ENCODE peak calls at places on chromosomes 11 and 22, in seven cellular contexts. H, L, N, J, U, R and B are unnamed samples.
A peak's percentile ranks its signal among the peaks of the same experiment; 100 is the strongest.

GRCh38 chr11:43130616-43131015 is 181.2 kb upstream of the API5 start:
- DNase-seq in H (peak; percentile 26), L (no peak), N (no peak), J (no peak), U (no peak), R (peak; percentile 4), B (no peak)

GRCh38 chr11:72833083-72833733 is 19.0 kb downstream of the ATG16L2 start:
- DNase-seq in H (no peak), L (no peak), N (no peak), J (no peak), U (no peak), R (no peak), B (no peak)

GRCh38 chr11:111870887-111871692 is at the start of gene ALG9:
- DNase-seq in H (peak; percentile 88), L (peak; percentile 91), N (peak; percentile 88), J (peak; percentile 93), U (peak; percentile 90), R (peak; percentile 71), B (peak; percentile 38)

GRCh38 chr22:45638834-45639746 is 32.5 kb upstream of the ATXN10 start:
- DNase-seq in H (no peak), L (peak; percentile 88), N (peak; percentile 51), J (peak; percentile 72), U (peak; percentile 70), R (no peak), B (peak; percentile 80)

GRCh38 chr11:11580831-11581492 is 40.8 kb downstream of the GALNT18 start:
- DNase-seq in H (peak; percentile 44), L (no peak), N (peak; percentile 53), J (no peak), U (no peak), R (peak; percentile 46), B (no peak)

GRCh38 chr11:63961608-63962412 is 12.6 kb upstream of the COX8A start:
- DNase-seq in H (no peak), L (no peak), N (no peak), J (no peak), U (no peak), R (peak; percentile 62), B (no peak)

GRCh38 chr22:48367731-48368130 is 1459.9 kb downstream of the BRD1 start:
- DNase-seq in H (no peak), L (no peak), N (no peak), J (peak; percentile 24), U (no peak), R (no peak), B (no peak)

GRCh38 chr11:122601131-122602125 is 54.1 kb upstream of the UBASH3B start:
- DNase-seq in H (peak; percentile 18), L (no peak), N (no peak), J (no peak), U (peak; percentile 25), R (no peak), B (no peak)

GRCh38 chr22:41596776-41597634 is 7.4 kb upstream of the PMM1 start:
- DNase-seq in H (peak; percentile 75), L (no peak), N (peak; percentile 76), J (peak; percentile 70), U (peak; percentile 40), R (peak; percentile 38), B (peak; percentile 57)

GRCh38 chr22:20595461-20595860 is 88.1 kb downstream of the MED15 start:
- DNase-seq in H (no peak), L (no peak), N (no peak), J (no peak), U (no peak), R (no peak), B (no peak)

DNA sequence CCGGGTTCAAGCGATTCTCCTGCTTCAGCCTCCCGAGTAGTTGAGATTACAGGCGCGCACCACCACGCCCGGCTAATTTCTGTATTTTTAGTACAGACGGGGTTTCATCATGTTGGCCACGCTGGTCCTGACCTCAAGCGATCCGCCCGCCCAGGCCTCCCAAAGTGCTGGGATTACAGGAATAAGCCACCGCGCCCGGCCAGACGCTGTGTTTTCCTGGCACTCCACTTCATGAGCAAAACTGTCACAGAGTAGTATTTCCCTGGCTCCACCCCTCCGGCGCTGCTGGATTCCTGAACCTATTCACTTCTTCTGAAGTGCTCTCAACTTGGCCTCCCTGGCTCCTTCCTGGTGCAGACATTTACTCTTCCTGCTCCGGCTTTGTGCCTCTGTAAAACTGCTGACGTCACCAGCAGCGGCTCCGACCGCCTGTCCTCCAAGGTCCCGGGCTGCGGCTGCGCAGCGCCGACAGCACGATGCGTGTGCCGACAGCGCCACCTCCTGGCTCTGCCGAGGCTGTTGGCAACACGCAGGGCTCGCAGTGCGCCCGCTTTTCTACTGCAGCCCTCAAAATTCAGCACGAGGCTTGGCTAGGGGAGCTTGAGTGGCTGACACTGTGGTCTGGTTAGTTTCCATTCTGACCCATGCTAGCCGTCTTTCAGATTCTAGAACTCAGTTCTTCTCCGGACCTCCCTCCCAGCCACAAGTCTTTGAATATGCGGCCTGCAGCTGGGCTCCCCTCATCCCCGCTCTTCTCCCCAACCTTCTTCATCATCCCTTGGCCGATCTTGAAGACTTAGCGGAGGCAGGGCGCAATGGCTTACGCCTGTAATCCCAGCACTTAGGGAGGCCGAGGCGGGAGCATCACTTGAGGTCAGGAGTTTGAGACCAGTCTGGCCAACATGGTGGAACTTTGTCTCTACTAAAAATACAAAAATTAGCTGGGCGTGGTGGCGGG is 36.6 kb downstream of the APOL3 start:
- DNase-seq in H (peak; percentile 96), L (peak; percentile 96), N (peak; percentile 98), J (peak; percentile 97), U (peak; percentile 84), R (peak; percentile 95), B (peak; percentile 71)
- TF ChIP-seq POLR2A in H (no peak), L (no peak), N (no peak), J (no peak), U (no peak), R (peak; percentile 56), B (no peak)

GRCh38 chr11:68826726-68827125 is 15.0 kb downstream of the CPT1A start:
- DNase-seq in H (no peak), L (no peak), N (no peak), J (no peak), U (no peak), R (no peak), B (no peak)

GRCh38 chr11:68827733-68828132 is 14.0 kb downstream of the CPT1A start:
- DNase-seq in H (peak; percentile 56), L (peak; percentile 53), N (no peak), J (no peak), U (no peak), R (no peak), B (no peak)

GRCh38 chr11:68828957-68829356 is 12.8 kb downstream of the CPT1A start:
- DNase-seq in H (no peak), L (peak; percentile 50), N (no peak), J (no peak), U (no peak), R (no peak), B (no peak)

GRCh38 chr11:68825603-68826002 is 16.1 kb downstream of the CPT1A start:
- DNase-seq in H (no peak), L (peak; percentile 65), N (no peak), J (peak; percentile 90), U (no peak), R (no peak), B (no peak)

DNA sequence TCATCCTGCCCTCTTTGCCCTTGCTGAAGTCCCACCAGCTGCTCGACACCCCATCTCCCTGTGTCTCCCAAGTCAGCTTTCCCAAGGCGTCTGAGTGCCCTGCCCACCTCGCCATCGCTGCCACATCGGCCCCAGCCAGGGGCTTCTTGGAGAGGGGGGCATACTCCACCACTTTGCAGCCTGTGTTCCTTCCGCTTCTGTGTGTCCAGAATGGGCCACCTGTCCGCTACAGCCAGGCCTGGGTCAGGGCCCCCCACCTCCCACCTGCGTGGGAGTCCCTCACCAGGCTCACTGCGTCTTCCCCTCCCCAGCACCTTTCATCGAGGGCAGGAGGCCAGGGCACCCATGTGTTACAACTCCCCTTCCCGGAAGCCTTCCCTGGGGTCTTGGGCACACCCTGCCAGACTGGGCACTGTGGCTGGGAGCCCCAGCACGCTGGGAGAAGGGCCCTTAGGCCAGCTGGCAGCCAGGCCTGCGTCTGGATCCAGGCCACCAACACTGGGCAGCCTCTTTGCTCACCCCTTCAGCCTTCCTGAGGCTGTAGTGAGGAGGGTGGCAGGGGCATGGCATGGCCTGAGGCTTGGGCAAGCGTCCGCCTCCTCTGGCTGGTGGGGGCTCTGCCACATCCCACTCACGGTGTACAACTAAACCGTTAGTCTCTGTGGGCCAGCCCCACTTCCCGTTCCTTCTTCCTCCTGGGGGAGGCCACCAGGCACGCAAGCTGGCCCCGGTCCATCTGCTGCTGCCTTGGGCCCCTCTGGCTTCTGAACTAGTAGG is 13.4 kb downstream of the CPT1A start:
- DNase-seq in H (peak; percentile 30), L (peak; percentile 61), N (peak; percentile 63), J (no peak), U (no peak), R (no peak), B (no peak)
- TF ChIP-seq POLR2A in H (no peak), L (no peak), N (no peak), J (no peak), U (no peak), R (no peak), B (no peak)

DNA sequence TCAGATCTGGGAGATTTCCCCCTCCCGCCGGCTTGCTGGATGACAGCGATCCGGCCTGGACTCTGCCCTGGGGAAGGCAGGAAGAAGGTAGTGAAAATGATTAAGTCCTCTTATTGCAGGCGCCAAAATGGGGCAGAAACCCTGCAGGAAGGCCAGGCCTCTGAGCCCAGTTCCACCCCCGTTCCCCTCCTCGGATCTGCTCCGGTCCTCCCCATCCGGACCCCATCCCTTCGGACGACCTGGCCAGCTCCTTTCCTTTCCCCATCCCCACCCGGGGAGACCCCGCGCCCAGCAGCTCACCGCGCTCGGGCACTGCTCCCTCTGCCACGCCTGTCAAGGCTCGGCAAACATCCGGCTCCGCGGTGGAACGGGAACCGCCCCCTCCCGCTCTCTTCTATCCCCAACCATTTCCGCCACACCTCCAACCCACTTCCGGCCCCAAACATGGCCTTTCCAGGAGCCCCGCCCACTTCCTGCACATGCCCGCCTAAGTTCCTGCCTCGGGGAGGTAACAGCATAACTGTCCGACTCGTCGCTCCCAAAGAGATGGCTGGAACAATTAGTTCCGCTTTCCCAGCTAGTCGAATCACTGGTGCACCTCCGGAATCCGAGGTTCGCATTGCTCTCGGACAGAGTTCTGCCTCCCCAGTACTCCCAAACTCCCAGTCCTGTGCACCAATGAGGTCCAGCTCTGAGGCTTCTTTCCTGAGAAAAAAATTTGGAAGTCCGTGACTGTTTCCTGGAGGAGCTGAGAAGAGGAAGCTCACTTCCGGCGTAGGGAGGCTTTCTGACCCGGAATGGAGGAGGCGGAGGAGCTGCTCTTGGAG is at the start of the genes ARHGAP1 and ZNF408:
- DNase-seq in H (peak; percentile 100), L (peak; percentile 100), N (peak; percentile 99), J (peak; percentile 100), U (peak; percentile 100), R (peak; percentile 99), B (peak; percentile 88)
- TF ChIP-seq POLR2A in H (no peak), L (peak; percentile 68), N (no peak), J (peak; percentile 96), U (peak; percentile 7), R (peak; percentile 94), B (peak; percentile 96)

GRCh38 chr11:133938166-133938565 is 18.6 kb downstream of the IGSF9B start:
- DNase-seq in H (no peak), L (no peak), N (no peak), J (no peak), U (no peak), R (no peak), B (no peak)

GRCh38 chr11:133937468-133937867 is 19.3 kb downstream of the IGSF9B start:
- DNase-seq in H (no peak), L (no peak), N (no peak), J (no peak), U (no peak), R (no peak), B (no peak)

GRCh38 chr11:133940034-133940433 is 16.7 kb downstream of the IGSF9B start:
- DNase-seq in H (no peak), L (no peak), N (no peak), J (no peak), U (no peak), R (no peak), B (no peak)

GRCh38 chr11:133941546-133941945 is 15.2 kb downstream of the IGSF9B start:
- DNase-seq in H (no peak), L (no peak), N (no peak), J (no peak), U (no peak), R (no peak), B (no peak)

GRCh38 chr11:133939558-133939957 is 17.2 kb downstream of the IGSF9B start:
- DNase-seq in H (no peak), L (no peak), N (no peak), J (no peak), U (no peak), R (no peak), B (no peak)
- TF ChIP-seq POLR2A in H (no peak), L (no peak), N (no peak), J (no peak), U (no peak), R (no peak), B (no peak)